ENCODE peak calls at places on chromosome 21, in four cellular contexts. Z is GM23338, U is brain microvascular endothelial cell, G is AG04450. T is an unnamed sample.

GRCh38 chr21:35540950-35541632 is 492.0 kb upstream of the RUNX1 start:
- DNase-seq in U (no peak), Z (no peak), G (no peak), T (no peak)

GRCh38 chr21:22900511-22900910 is 1902.3 kb downstream of the NCAM2 start:
- DNase-seq in Z (no peak), U (no peak), G (no peak), T (no peak)

GRCh38 chr21:43797925-43798715 is 8.7 kb downstream of the RRP1 start:
- DNase-seq in U (no peak), Z (no peak), G (no peak), T (no peak)

GRCh38 chr21:41465176-41465781 is 39.2 kb downstream of the MX1 start:
- DNase-seq in U (no peak), G (no peak), Z (no peak), T (no peak)

GRCh38 chr21:33367309-33367973 is 35.8 kb upstream of the IFNGR2 start:
- DNase-seq in G (no peak), U (no peak), Z (no peak), T (peak)

GRCh38 chr21:29649370-29649963 is 290.3 kb downstream of the GRIK1 start:
- DNase-seq in G (no peak), Z (no peak), U (no peak), T (peak)

GRCh38 chr21:34073749-34074282 is 438 bp downstream of the MRPS6 start:
- DNase-seq in G (no peak), U (no peak), Z (peak), T (no peak)

GRCh38 chr21:33824156-33824941 is 91.3 kb downstream of the ATP5PO start:
- DNase-seq in U (no peak), Z (no peak), G (no peak), T (no peak)

GRCh38 chr21:36385909-36386642 is 884 bp downstream of the CHAF1B start:
- DNase-seq in G (no peak), U (no peak), Z (peak), T (no peak)

GRCh38 chr21:41764558-41765392 is 2.1 kb downstream of the RIPK4 start:
- DNase-seq in Z (no peak), U (no peak), G (no peak), T (no peak)

GRCh38 chr21:35120631-35121180 is 71.6 kb upstream of the RUNX1 start:
- DNase-seq in U (no peak), Z (peak), G (no peak), T (no peak)

GRCh38 chr21:26117972-26118367 is 52.6 kb downstream of the APP start:
- DNase-seq in Z (no peak), U (no peak), G (no peak), T (no peak)

GRCh38 chr21:35438643-35439404 is 389.7 kb upstream of the RUNX1 start:
- DNase-seq in Z (no peak), U (no peak), G (no peak), T (no peak)

GRCh38 chr21:17921579-17922530 is 102.7 kb upstream of the C21orf91 start:
- DNase-seq in Z (no peak), U (peak), G (peak), T (peak)

GRCh38 chr21:44051462-44051941 is 39.4 kb downstream of the TRAPPC10 start:
- DNase-seq in U (peak), G (peak), Z (no peak), T (no peak)

GRCh38 chr21:36437745-36438128 is 42.2 kb downstream of the CLDN14 start:
- DNase-seq in G (peak), Z (no peak), U (peak), T (no peak)

GRCh38 chr21:41388259-41388658 is 26.4 kb downstream of the MX2 start:
- DNase-seq in U (no peak), G (no peak), Z (no peak), T (no peak)

GRCh38 chr21:35909456-35910178 is 150.7 kb downstream of the SETD4 start:
- DNase-seq in G (no peak), Z (peak), U (no peak), T (no peak)

GRCh38 chr21:17658931-17659330 is 46.2 kb upstream of the BTG3 start:
- DNase-seq in G (no peak), U (no peak), Z (no peak), T (no peak)

GRCh38 chr21:29238967-29239289 is 59.8 kb upstream of the BACH1 start:
- DNase-seq in G (no peak), U (peak), Z (no peak), T (no peak)

GRCh38 chr21:27017251-27017650 is 50.4 kb upstream of the ADAMTS5 start:
- DNase-seq in G (no peak), Z (peak), U (no peak), T (no peak)

GRCh38 chr21:41429925-41430491 is 4.0 kb downstream of the MX1 start:
- DNase-seq in Z (no peak), G (no peak), U (no peak), T (no peak)

GRCh38 chr21:35779690-35780570 is 280.4 kb downstream of the SETD4 start:
- DNase-seq in G (peak), Z (no peak), U (peak), T (no peak)

GRCh38 chr21:41751621-41752020 is 15.2 kb downstream of the RIPK4 start:
- DNase-seq in U (no peak), Z (no peak), G (no peak), T (no peak)

GRCh38 chr21:29077651-29078090 is 4.2 kb upstream of the CCT8 start:
- DNase-seq in G (no peak), Z (peak), U (no peak), T (peak)

GRCh38 chr21:39217356-39218081 is 34.3 kb upstream of the PSMG1 start:
- DNase-seq in Z (no peak), G (no peak), U (no peak), T (peak)

GRCh38 chr21:25916226-25916625 is 181.5 kb downstream of the GABPA start:
- DNase-seq in G (no peak), U (no peak), Z (no peak), T (no peak)

GRCh38 chr21:42616366-42617340 is 36.8 kb upstream of the PDE9A start:
- DNase-seq in Z (no peak), U (no peak), G (no peak), T (no peak)

GRCh38 chr21:42285569-42286245 is 29.5 kb downstream of the TFF3 start:
- DNase-seq in U (no peak), Z (no peak), G (no peak), T (no peak)

GRCh38 chr21:14763695-14764064 is 217.6 kb upstream of the SAMSN1 start:
- DNase-seq in G (no peak), Z (no peak), U (no peak), T (no peak)
- H3K27ac ChIP-seq in G (no peak), Z (no peak), U (no peak), T (no peak)

GRCh38 chr21:37915516-37915915 is 741 bp downstream of the KCNJ6 start:
- DNase-seq in Z (peak), G (no peak), U (no peak), T (peak)

GRCh38 chr21:37916795-37917142 is 512 bp upstream of the KCNJ6 start:
- DNase-seq in U (no peak), Z (peak), G (no peak), T (peak)

GRCh38 chr21:37917612-37918011 is 1.4 kb upstream of the KCNJ6 start:
- DNase-seq in U (peak), Z (no peak), G (peak), T (no peak)

GRCh38 chr21:37914211-37914900 is 1.9 kb downstream of the KCNJ6 start:
- DNase-seq in Z (peak), G (no peak), U (peak), T (no peak)

DNA sequence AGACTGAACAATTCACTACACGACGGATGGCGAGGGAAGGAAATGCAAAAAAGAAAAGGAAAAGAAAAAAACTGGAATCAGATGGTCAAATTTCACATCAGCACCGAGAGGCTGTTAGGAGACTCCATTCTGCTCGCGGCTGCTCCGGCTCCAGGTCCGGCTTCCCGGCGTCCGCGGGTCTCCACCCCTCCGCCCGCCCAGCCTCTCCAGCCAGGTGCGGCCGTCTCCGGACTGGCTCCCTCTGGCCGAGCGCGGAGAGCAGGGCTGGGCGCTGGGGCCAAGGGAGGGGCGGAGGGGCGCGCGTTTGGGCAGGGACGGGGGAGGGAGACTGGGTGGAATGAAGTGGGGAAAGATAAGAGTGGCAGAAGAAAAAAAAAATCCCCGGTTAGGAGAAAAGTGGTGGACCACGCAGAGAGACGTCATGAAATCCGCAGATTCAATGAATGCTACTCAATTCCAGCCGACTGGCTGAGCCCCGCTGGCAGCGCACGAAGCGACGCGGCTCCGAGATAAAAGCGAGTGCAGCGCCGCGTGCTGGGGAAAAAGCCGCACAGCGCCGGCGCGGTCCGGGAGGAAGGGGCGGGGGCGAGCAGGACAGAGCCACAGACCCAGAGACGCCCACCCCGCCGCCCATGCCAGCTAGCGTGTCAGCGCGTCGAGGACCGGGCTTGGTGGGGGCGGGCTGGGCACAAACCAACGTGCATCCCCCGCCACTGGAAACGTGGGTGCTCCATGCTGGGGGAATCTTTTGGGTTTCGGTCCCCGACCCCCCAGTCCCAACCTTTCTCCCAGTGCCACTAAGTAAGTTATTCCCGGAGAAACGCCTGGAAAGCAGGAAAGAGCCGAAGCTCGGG is at the start of gene KCNJ6:
- DNase-seq in Z (peak), U (peak), G (no peak), T (peak)
- TF ChIP-seq CTCF in Z (peak), U (peak), G (peak), T (peak)

DNA sequence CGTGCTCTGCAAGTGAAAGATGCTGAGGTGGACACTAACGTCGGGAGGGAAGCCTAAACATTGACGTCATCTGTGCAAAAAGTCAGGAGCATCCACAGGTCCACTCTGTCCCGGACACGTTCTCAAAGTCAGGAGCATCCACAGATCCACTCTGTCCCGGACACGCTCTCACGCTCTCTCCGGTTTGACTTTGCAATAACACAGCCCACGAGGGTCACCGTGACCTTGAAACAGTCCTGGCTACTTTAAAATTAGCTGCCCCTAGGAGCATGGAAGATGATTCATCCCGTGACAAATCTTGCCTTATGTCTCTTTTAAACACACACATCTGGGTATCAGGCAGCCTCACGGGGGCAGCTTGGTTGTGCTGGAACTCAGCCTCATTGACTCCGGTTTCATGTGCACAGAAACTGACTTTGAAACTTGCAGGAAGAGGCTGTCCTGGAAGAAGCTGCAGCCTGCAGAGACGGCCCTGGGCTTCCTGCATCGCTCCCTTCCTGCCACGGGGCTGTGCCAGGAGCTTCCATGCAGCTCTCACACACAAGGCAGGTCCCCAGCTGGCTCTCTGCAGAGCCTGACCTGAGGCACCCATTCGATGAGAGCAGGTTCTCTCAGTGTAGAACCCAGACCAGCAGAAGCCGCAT is 18.1 kb upstream of the COL18A1 start:
- DNase-seq in Z (no peak), G (peak), U (peak), T (no peak)
- H3K4me3 ChIP-seq in Z (no peak), G (peak), U (no peak), T (no peak)

DNA sequence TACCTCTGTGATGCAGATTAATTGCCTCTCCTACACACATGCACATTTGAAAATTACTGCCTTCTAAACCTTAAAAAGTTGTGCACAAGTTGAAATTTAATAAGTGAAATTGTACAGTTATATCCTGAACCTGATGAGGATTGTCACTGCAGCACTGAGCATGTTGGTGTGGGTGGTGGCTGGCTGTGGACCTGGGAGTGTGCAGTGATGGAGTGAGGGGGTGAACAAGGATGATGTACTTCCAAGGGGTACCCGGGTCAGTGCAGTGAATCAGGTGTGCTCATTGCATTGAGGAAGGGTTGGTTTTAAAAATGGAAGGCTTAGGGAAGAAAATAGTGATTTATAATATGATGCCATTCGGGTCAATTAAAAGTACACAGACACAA is 24.1 kb downstream of the DIP2A start:
- DNase-seq in Z (no peak), G (no peak), U (no peak), T (no peak)
- H3K27ac ChIP-seq in Z (no peak), G (no peak), U (no peak), T (no peak)

GRCh38 chr21:31566061-31566460 is 93.4 kb upstream of the SOD1 start:
- DNase-seq in Z (no peak), G (no peak), U (no peak), T (no peak)
- TF ChIP-seq CTCF in Z (peak), G (no peak), U (peak), T (peak)